ENCODE peak calls at places on chromosome 6, in six cellular contexts. M is heart right ventricle; O is CD4-positive, alpha-beta T cell; F is tibial nerve; K is pancreas; L is cardiac muscle cell. Q is an unnamed sample. For H3K9me3, the result is how much of the 10 kb centered on the place peaks cover.

GRCh38 chr6:42764883-42765653 is 16.8 kb upstream of the BICRAL start:
- DNase-seq in L (no peak), K (no peak), O (no peak), F (no peak), M (no peak), Q (no peak)

GRCh38 chr6:27791182-27791939 is 120.8 kb downstream of the OR2B2 start:
- DNase-seq in F (peak), M (peak), O (no peak), L (peak), K (no peak), Q (no peak)

GRCh38 chr6:29965873-29966601 is 23.7 kb downstream of the HLA-A start:
- DNase-seq in M (peak), L (peak), F (peak), O (peak), K (peak), Q (peak)

GRCh38 chr6:150395388-150396009 is 26.7 kb downstream of the IYD start:
- DNase-seq in O (no peak), M (peak), K (no peak), L (peak), F (peak), Q (no peak)

GRCh38 chr6:99522531-99522930 is 7.3 kb upstream of the USP45 start:
- DNase-seq in L (no peak), F (no peak), M (no peak), K (no peak), O (no peak), Q (no peak)

GRCh38 chr6:105468850-105469249 is 66.0 kb upstream of the PREP start:
- DNase-seq in L (no peak), F (no peak), M (no peak), K (no peak), O (no peak), Q (no peak)

GRCh38 chr6:104640141-104640700 is 219.5 kb downstream of the HACE1 start:
- DNase-seq in F (no peak), M (no peak), K (no peak), O (no peak), L (no peak), Q (no peak)

GRCh38 chr6:144179237-144179636 is 28.9 kb downstream of the STX11 start:
- DNase-seq in M (no peak), F (no peak), K (no peak), L (no peak), O (no peak), Q (no peak)

GRCh38 chr6:90894285-90895144 is 307.6 kb upstream of the MAP3K7 start:
- DNase-seq in K (no peak), O (no peak), L (no peak), M (no peak), F (no peak), Q (no peak)

GRCh38 chr6:53023323-53023722 is 28.2 kb upstream of the GSTA4 start:
- DNase-seq in O (no peak), M (no peak), K (no peak), F (no peak), L (no peak), Q (no peak)

GRCh38 chr6:167795321-167795811 is 31.3 kb upstream of the AFDN start:
- DNase-seq in L (no peak), F (no peak), K (no peak), M (no peak), O (no peak), Q (no peak)

GRCh38 chr6:110703010-110703905 is 112.0 kb downstream of the CDK19 start:
- DNase-seq in F (no peak), M (no peak), L (no peak), O (no peak), K (no peak), Q (no peak)

GRCh38 chr6:108838101-108838717 is 10.0 kb upstream of the ARMC2 start:
- DNase-seq in O (no peak), K (no peak), F (no peak), M (no peak), L (peak), Q (no peak)

GRCh38 chr6:111591370-111591900 is 14.2 kb downstream of the TRAF3IP2 start:
- DNase-seq in K (peak), L (no peak), M (no peak), O (no peak), F (peak), Q (peak)

GRCh38 chr6:79602859-79603258 is 28.3 kb upstream of the SH3BGRL2 start:
- DNase-seq in L (no peak), F (no peak), K (no peak), O (no peak), M (no peak), Q (no peak)

GRCh38 chr6:128655978-128656498 is 135.6 kb upstream of the PTPRK start:
- DNase-seq in O (no peak), F (no peak), M (no peak), K (no peak), L (no peak), Q (no peak)

GRCh38 chr6:19210849-19211590 is 626.1 kb upstream of the ID4 start:
- DNase-seq in O (peak), K (peak), L (peak), M (peak), F (peak), Q (no peak)

GRCh38 chr6:107080036-107080435 is 35.3 kb downstream of the BEND3 start:
- DNase-seq in M (no peak), L (no peak), K (no peak), F (no peak), O (no peak), Q (no peak)
- TF ChIP-seq CTCF in M (no peak), L (peak), K (no peak), F (no peak), O (no peak), Q (no peak)

DNA sequence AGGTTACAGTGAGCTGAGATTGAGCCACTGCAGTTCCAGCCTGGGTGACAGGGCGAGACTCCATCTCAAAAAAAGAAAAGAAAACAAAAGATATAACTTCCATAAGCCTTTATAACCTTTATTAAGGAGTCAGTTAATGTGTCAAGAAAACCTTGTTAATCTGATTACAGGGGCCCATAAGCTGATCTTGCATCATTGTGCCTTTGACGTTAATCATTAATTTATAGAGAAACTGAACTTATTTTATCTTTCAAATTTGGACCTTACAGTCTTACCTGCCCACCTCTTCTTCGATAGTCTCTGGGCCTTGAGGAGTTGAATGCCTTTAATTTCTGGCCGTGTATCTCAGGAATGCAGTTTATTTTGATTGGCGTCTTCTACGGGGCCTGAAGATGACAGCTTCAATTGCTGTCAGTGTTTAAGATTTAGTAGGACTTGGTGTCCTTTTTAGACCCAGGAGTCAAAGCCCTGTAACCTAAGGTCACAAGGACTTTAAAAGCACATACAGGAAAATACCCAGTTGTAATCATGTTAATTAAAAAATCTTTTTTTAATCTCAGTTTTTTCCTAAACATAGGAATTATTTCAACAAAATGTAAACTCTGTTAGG is 5.8 kb downstream of the ACOT13 start:
- DNase-seq in L (no peak), K (no peak), F (no peak), M (no peak), O (no peak), Q (no peak)
- H3K9me3 ChIP-seq in L (under half), K (under half), F (under half), M (under half), O (under half), Q (under half)

GRCh38 chr6:38034269-38034914 is 214.9 kb downstream of the ZFAND3 start:
- DNase-seq in O (no peak), K (no peak), F (no peak), M (no peak), L (peak), Q (no peak)
- TF ChIP-seq CTCF in O (peak), K (peak), F (peak), M (peak), L (peak), Q (no peak)

DNA sequence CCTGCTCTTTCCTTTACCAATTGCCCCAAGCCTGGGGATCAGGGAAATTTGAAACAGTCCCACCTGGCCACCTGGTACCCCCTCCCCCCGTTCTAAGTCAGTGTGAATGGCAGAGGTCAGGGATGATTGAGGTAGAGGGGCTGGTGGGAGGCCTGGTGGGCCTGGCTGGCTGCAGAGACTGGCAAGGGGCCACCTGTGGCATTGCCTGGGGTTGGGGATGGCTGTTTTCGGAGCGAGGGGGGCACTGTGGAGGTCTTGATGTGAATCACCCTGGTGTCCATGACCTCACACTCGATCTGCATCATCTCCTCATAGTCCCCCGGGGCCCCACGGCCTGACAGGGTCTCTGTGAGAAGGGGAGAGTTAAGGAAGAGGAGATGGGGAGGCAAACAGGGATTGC is 6.5 kb upstream of the TNXB start:
- DNase-seq in K (peak), L (no peak), O (no peak), M (no peak), F (no peak), Q (no peak)
- H3K9me3 ChIP-seq in K (under half), L (under half), O (under half), M (under half), F (under half), Q (under half)

DNA sequence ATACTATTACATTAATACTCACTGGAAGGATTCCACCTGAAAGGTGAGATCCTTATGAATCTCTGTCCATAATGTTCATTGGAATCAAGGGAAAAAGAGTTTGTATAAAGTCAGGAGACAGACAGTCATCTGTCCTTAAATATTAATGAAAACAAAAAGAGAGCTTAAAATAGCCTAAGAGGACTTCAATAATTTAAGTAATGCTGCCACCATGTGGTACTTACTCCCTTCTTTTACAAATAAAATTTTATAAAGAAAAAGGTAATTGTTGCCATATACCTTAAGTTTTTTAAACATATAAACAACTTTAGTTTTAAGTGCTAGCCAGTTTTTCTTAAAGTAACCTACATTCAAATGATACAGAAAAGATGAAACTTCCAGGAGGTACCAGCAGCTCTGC is 5.1 kb downstream of the BLOC1S5 start:
- DNase-seq in F (no peak), L (peak), O (no peak), K (no peak), M (no peak), Q (no peak)
- TF ChIP-seq CTCF in F (no peak), L (peak), O (peak), K (no peak), M (peak), Q (no peak)